ENCODE peak calls at places on chromosomes 6 and 20, in ten cellular contexts. M is GM13977, W is thyroid gland, G is cardiac fibroblast, U is epithelial cell of proximal tubule, V is B cell, N is foreskin keratinocyte, C is right lobe of liver, Q is fibroblast of pulmonary artery, Z is brain microvascular endothelial cell. J is an unnamed sample.
A peak's percentile ranks its signal among the peaks of the same experiment; 100 is the strongest.

GRCh38 chr6:69848552-69848951 is 17.8 kb upstream of the COL19A1 start:
- DNase-seq in Z (no peak), N (no peak), G (no peak), V (no peak), U (no peak), C (no peak), Q (no peak), W (no peak), M (no peak), J (no peak)

GRCh38 chr6:29641430-29642213 is 8.6 kb upstream of the GABBR1 start:
- DNase-seq in C (no peak), V (peak; percentile 32), U (no peak), N (no peak), M (no peak), W (no peak), G (no peak), Z (no peak), Q (no peak), J (no peak)

GRCh38 chr20:36821964-36822437 is 48.4 kb upstream of the DSN1 start:
- DNase-seq in M (no peak), G (no peak), U (no peak), Z (no peak), Q (no peak), C (no peak), N (peak; percentile 38), W (peak; percentile 33), V (no peak), J (no peak)

GRCh38 chr6:30928677-30929076 is 3.3 kb downstream of the SFTA2 start:
- DNase-seq in Z (no peak), M (no peak), W (no peak), U (no peak), V (no peak), C (no peak), Q (no peak), N (no peak), G (no peak), J (no peak)

GRCh38 chr6:152816055-152816454 is 65.5 kb downstream of the VIP start:
- DNase-seq in C (no peak), Z (no peak), W (no peak), N (no peak), U (no peak), Q (no peak), G (no peak), V (no peak), M (no peak), J (no peak)

GRCh38 chr6:82397962-82398692 is 34.5 kb downstream of the TPBG start:
- DNase-seq in Z (no peak), W (no peak), Q (peak; percentile 57), C (no peak), G (peak; percentile 90), N (peak; percentile 87), U (no peak), M (no peak), V (no peak), J (peak; percentile 53)

GRCh38 chr20:53872561-53873248 is 197.7 kb downstream of the BCAS1 start:
- DNase-seq in V (peak; percentile 53), U (no peak), M (peak; percentile 48), N (peak; percentile 26), Q (no peak), G (peak; percentile 44), C (no peak), W (peak; percentile 68), Z (peak; percentile 28), J (no peak)

GRCh38 chr20:60931691-60932090 is 320.4 kb upstream of the CDH4 start:
- DNase-seq in Z (no peak), M (no peak), W (peak; percentile 56), G (no peak), N (no peak), Q (no peak), V (no peak), U (no peak), C (no peak), J (no peak)

GRCh38 chr6:139967497-139967896 is 593.0 kb upstream of the CITED2 start:
- DNase-seq in V (no peak), Q (peak; percentile 52), Z (no peak), U (no peak), M (no peak), C (no peak), W (no peak), N (no peak), G (peak; percentile 70), J (no peak)

GRCh38 chr6:10434235-10434634 is 19.4 kb upstream of the TFAP2A start:
- DNase-seq in M (no peak), U (no peak), C (no peak), Z (no peak), Q (no peak), W (no peak), V (no peak), G (no peak), N (peak; percentile 92), J (no peak)

GRCh38 chr20:49706548-49707517 is 6.8 kb downstream of the B4GALT5 start:
- DNase-seq in V (no peak), W (no peak), U (no peak), M (no peak), Z (no peak), Q (no peak), G (no peak), C (no peak), N (no peak), J (no peak)

GRCh38 chr6:70246118-70246517 is 56.8 kb downstream of the COL9A1 start:
- DNase-seq in Z (no peak), Q (no peak), C (no peak), U (no peak), V (no peak), G (no peak), W (no peak), N (no peak), M (no peak), J (no peak)

GRCh38 chr20:58010186-58010585 is 218.3 kb downstream of the ANKRD60 start:
- DNase-seq in Q (no peak), C (peak; percentile 26), U (no peak), V (no peak), W (no peak), M (no peak), Z (no peak), N (no peak), G (no peak), J (no peak)

GRCh38 chr6:131914967-131915751 is 36.0 kb downstream of the CCN2 start:
- DNase-seq in Q (peak; percentile 89), N (peak; percentile 63), V (peak; percentile 74), C (no peak), G (peak; percentile 91), U (no peak), M (peak; percentile 51), W (peak; percentile 70), Z (peak; percentile 85), J (peak; percentile 74)

GRCh38 chr20:3168079-3168828 is 5.1 kb downstream of the LZTS3 start:
- DNase-seq in M (peak; percentile 46), W (peak; percentile 76), U (no peak), N (no peak), Z (no peak), Q (no peak), V (peak; percentile 40), G (no peak), C (peak; percentile 40), J (no peak)

GRCh38 chr6:111997078-111997862 is 56.6 kb upstream of the CCN6 start:
- DNase-seq in V (peak; percentile 81), W (peak; percentile 88), U (no peak), Z (peak; percentile 65), Q (peak; percentile 89), G (peak; percentile 86), N (peak; percentile 62), M (peak; percentile 57), C (peak; percentile 79), J (peak; percentile 72)
- TF ChIP-seq CTCF in V (peak; percentile 94), W (peak; percentile 95), U (peak; percentile 95), Z (peak; percentile 93), Q (peak; percentile 94), G (peak; percentile 93), N (peak; percentile 98), M (peak; percentile 94), C (peak; percentile 91), J (peak; percentile 97)

DNA sequence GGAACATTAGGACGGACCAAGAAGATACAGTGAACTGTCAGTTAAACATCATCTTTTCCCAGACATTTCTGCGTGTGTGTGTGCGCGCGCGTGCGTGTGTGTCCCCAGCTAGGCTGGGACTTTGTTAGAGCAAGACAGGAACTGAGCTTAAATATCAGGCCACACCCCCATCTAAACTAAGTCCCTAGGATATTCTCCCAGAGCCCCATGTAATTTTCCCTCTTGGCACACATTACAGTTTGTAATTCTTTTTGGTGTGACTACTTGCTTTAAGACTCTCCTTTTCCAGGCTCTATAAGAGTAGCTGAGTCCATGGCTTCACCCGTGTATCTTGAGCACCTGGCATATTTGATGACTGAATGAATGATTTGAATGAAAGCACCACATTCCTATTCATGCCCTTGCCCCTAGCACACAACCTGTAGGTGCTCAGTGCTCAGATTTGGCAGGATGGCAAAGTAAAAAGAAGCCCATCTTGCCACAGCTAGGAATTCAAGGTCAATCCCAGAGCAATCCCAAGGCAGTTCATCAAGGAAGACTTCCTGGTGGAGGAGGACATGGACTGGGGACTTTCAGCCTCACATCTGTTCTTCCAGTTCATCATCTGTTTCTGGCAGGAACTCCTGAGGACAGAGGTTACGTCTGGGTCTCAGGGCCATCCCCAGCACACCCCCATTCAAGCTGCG is 69.2 kb downstream of the MRPL14 start:
- DNase-seq in Z (no peak), W (no peak), M (no peak), G (peak; percentile 68), V (no peak), U (no peak), N (no peak), C (no peak), Q (peak; percentile 53), J (peak; percentile 60)
- TF ChIP-seq CTCF in Z (no peak), W (no peak), M (no peak), G (no peak), V (no peak), U (no peak), N (no peak), C (no peak), Q (no peak), J (no peak)

DNA sequence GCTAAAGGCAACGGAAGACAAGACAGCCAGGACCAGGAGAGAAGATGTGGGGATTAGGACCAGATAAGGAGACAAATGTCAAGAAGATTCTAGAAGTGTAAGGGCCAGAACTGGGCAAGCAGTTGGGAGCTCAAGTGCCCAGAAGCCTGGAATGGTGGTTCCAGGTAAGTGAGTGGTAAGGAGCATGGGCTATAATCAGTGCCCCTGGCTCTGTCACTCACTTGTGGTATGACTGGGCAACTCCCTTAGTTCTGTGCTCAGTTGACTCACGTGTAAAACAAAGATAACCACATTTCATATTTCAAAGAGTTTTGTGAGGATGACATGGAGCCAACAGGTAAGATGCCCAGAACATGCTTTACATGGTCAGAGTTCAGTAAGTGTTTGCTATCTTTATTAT is 11.2 kb downstream of the CCDC167 start:
- DNase-seq in V (no peak), G (no peak), N (no peak), M (no peak), W (no peak), Z (no peak), U (no peak), Q (no peak), C (no peak), J (no peak)
- TF ChIP-seq CTCF in V (no peak), G (no peak), N (no peak), M (no peak), W (no peak), Z (no peak), U (no peak), Q (no peak), C (no peak), J (no peak)

DNA sequence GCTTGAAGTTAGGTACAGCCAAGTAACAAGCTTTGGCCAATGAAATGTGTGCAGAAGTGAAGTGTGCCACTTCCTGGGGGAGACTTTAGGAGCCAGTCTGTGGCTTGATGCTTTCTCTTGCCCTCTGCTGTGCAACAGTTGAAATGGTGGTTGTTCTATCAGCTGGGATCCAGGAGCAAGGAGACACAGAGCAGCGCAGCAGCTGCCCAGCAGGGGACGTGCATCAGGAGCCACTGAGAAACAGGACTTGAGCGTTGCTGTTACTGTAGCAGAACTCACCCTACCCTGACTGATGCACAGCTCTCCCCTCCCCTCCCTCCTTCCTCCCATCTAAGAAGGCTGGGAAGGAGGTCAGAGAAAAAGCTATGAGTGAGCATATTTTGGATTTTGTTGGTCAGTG is 18.9 kb upstream of the CCN5 start:
- DNase-seq in V (no peak), U (no peak), G (no peak), M (no peak), C (no peak), Z (no peak), N (no peak), W (no peak), Q (no peak), J (no peak)
- TF ChIP-seq CTCF in V (no peak), U (no peak), G (peak; percentile 13), M (peak; percentile 27), C (no peak), Z (peak; percentile 51), N (peak; percentile 33), W (no peak), Q (no peak), J (peak; percentile 41)

J was measured in HFFc6.